ENCODE peak calls at places on chromosomes 6 and 20, in eight cellular contexts. Z is naive thymus-derived CD8-positive, alpha-beta T cell; D is NCI-H2171; O is hypothalamus; Y is lung microvascular endothelial cell; C is MM.1S; E is SW480; H is GM13977. B is an unnamed sample.

GRCh38 chr6:75374913-75375530 is 90.4 kb upstream of the TMEM30A start:
- DNase-seq in Z (no peak), D (no peak), O (no peak), Y (no peak), C (no peak), E (no peak), H (no peak), B (no peak)

GRCh38 chr6:38034269-38034914 is 214.9 kb downstream of the ZFAND3 start:
- DNase-seq in Z (no peak), D (no peak), O (no peak), Y (peak; percentile 71), C (peak; percentile 12), E (no peak), H (no peak), B (peak; percentile 25)

GRCh38 chr6:79404261-79404660 is 133.0 kb downstream of the LCA5 start:
- DNase-seq in Z (no peak), D (no peak), O (no peak), Y (no peak), C (no peak), E (no peak), H (no peak), B (no peak)

GRCh38 chr6:28922841-28923317 is 906 bp downstream of the TRIM27 start:
- DNase-seq in Z (no peak), D (peak; percentile 39), O (peak; percentile 34), Y (peak; percentile 70), C (peak; percentile 36), E (peak; percentile 23), H (peak; percentile 56), B (peak; percentile 22)

GRCh38 chr20:23226612-23227265 is 123.9 kb upstream of the NXT1 start:
- DNase-seq in Z (no peak), D (no peak), O (no peak), Y (peak; percentile 73), C (no peak), E (no peak), H (no peak), B (no peak)

GRCh38 chr20:57438552-57438951 is 47.4 kb downstream of the RBM38 start:
- DNase-seq in Z (no peak), D (no peak), O (no peak), Y (no peak), C (no peak), E (no peak), H (no peak), B (no peak)

GRCh38 chr6:142246960-142247359 is 54.8 kb upstream of the ADGRG6 start:
- DNase-seq in Z (no peak), D (no peak), O (no peak), Y (no peak), C (no peak), E (no peak), H (peak; percentile 10), B (no peak)

GRCh38 chr20:63738687-63739128 is 868 bp upstream of the SLC2A4RG start:
- DNase-seq in Z (peak; percentile 43), D (peak; percentile 39), O (no peak), Y (peak; percentile 36), C (peak; percentile 74), E (peak; percentile 68), H (peak; percentile 55), B (no peak)

GRCh38 chr6:159941286-159942113 is 27.4 kb upstream of the IGF2R start:
- DNase-seq in Z (peak; percentile 33), D (peak; percentile 5), O (peak; percentile 21), Y (peak; percentile 49), C (peak; percentile 30), E (peak; percentile 43), H (peak; percentile 45), B (peak; percentile 12)

GRCh38 chr6:33316603-33317417 is 734 bp downstream of the ZBTB22 start:
- DNase-seq in Z (no peak), D (no peak), O (no peak), Y (no peak), C (no peak), E (no peak), H (no peak), B (no peak)

GRCh38 chr20:11173936-11174335 is 500.1 kb upstream of the JAG1 start:
- DNase-seq in Z (no peak), D (no peak), O (no peak), Y (no peak), C (no peak), E (peak; percentile 9), H (no peak), B (no peak)

GRCh38 chr6:116764961-116765841 is at the start of gene FAM162B:
- DNase-seq in Z (no peak), D (peak; percentile 24), O (peak; percentile 1), Y (peak; percentile 16), C (no peak), E (no peak), H (peak; percentile 36), B (no peak)

GRCh38 chr6:47681201-47681990 is 17.0 kb upstream of the ADGRF4 start:
- DNase-seq in Z (no peak), D (no peak), O (no peak), Y (no peak), C (no peak), E (no peak), H (no peak), B (no peak)

GRCh38 chr20:1252416-1252815 is 13.7 kb upstream of the SNPH start:
- DNase-seq in Z (no peak), D (no peak), O (no peak), Y (no peak), C (no peak), E (no peak), H (no peak), B (no peak)

GRCh38 chr6:157099912-157100593 is 223.3 kb downstream of the TMEM242 start:
- DNase-seq in Z (peak; percentile 27), D (no peak), O (no peak), Y (peak; percentile 78), C (no peak), E (peak; percentile 8), H (peak; percentile 63), B (no peak)

GRCh38 chr6:13071946-13072345 is 256.4 kb downstream of the TBC1D7 start:
- DNase-seq in Z (no peak), D (no peak), O (no peak), Y (no peak), C (no peak), E (no peak), H (no peak), B (no peak)

GRCh38 chr6:13377054-13377758 is 48.9 kb upstream of the TBC1D7 start:
- DNase-seq in Z (no peak), D (no peak), O (no peak), Y (no peak), C (no peak), E (no peak), H (no peak), B (no peak)

GRCh38 chr6:170209354-170210025 is 81.4 kb downstream of the DLL1 start:
- DNase-seq in Z (no peak), D (no peak), O (no peak), Y (no peak), C (no peak), E (no peak), H (no peak), B (no peak)

GRCh38 chr6:80145509-80145908 is 39.0 kb downstream of the BCKDHB start:
- DNase-seq in Z (no peak), D (no peak), O (no peak), Y (no peak), C (peak; percentile 29), E (no peak), H (no peak), B (no peak)

GRCh38 chr6:136410201-136411027 is 120.8 kb upstream of the BCLAF1 start:
- DNase-seq in Z (no peak), D (no peak), O (no peak), Y (no peak), C (peak; percentile 36), E (no peak), H (peak; percentile 41), B (no peak)

GRCh38 chr6:163723759-163724158 is 309.2 kb downstream of the QKI start:
- DNase-seq in Z (no peak), D (no peak), O (no peak), Y (no peak), C (no peak), E (no peak), H (no peak), B (no peak)

GRCh38 chr20:62745959-62746288 is 37.3 kb downstream of the NTSR1 start:
- DNase-seq in Z (no peak), D (no peak), O (no peak), Y (no peak), C (no peak), E (no peak), H (no peak), B (no peak)

GRCh38 chr6:12137480-12137879 is 125.4 kb downstream of the HIVEP1 start:
- DNase-seq in Z (no peak), D (no peak), O (no peak), Y (peak; percentile 85), C (no peak), E (no peak), H (no peak), B (peak; percentile 19)

GRCh38 chr6:39302669-39303424 is 11.4 kb downstream of the KCNK17 start:
- DNase-seq in Z (peak; percentile 84), D (peak; percentile 44), O (peak; percentile 73), Y (peak; percentile 67), C (peak; percentile 77), E (peak; percentile 54), H (peak; percentile 92), B (peak; percentile 77)

GRCh38 chr6:14117158-14118090 is at the start of gene CD83:
- DNase-seq in Z (peak; percentile 85), D (peak; percentile 49), O (peak; percentile 59), Y (peak; percentile 54), C (peak; percentile 69), E (peak; percentile 56), H (peak; percentile 96), B (peak; percentile 62)

GRCh38 chr20:50496773-50497375 is 13.3 kb upstream of the PTPN1 start:
- DNase-seq in Z (no peak), D (no peak), O (no peak), Y (no peak), C (no peak), E (no peak), H (no peak), B (no peak)

GRCh38 chr6:3940703-3941102 is 91.5 kb downstream of the FAM50B start:
- DNase-seq in Z (no peak), D (no peak), O (peak; percentile 65), Y (no peak), C (no peak), E (no peak), H (no peak), B (no peak)

GRCh38 chr6:136510782-136511181 is 39.4 kb downstream of the MAP7 start:
- DNase-seq in Z (no peak), D (no peak), O (no peak), Y (no peak), C (peak; percentile 25), E (no peak), H (no peak), B (no peak)

GRCh38 chr6:34062815-34063214 is 83.1 kb downstream of the GRM4 start:
- DNase-seq in Z (no peak), D (no peak), O (no peak), Y (no peak), C (no peak), E (no peak), H (no peak), B (no peak)

GRCh38 chr6:156774872-156775405 is 2.2 kb upstream of the ARID1B start:
- DNase-seq in Z (no peak), D (peak; percentile 60), O (no peak), Y (peak; percentile 19), C (no peak), E (peak; percentile 43), H (no peak), B (peak; percentile 40)

GRCh38 chr20:49658508-49658907 is 55.2 kb downstream of the B4GALT5 start:
- DNase-seq in Z (no peak), D (no peak), O (no peak), Y (no peak), C (no peak), E (no peak), H (no peak), B (no peak)

GRCh38 chr6:392441-393390 is 1.2 kb downstream of the IRF4 start:
- DNase-seq in Z (no peak), D (no peak), O (no peak), Y (no peak), C (no peak), E (no peak), H (no peak), B (no peak)

B was measured in NCI-H446.